ENCODE peak calls at places on chromosome 1, in ten cellular contexts. One of them, this sample, is unnamed.
A peak's percentile ranks its signal among the peaks of the same experiment; 100 is the strongest.

GRCh38 chr1:241770115-241770514 is 77.9 kb upstream of the EXO1 start:
- DNase-seq in neuronal stem cell: no peak
- DNase-seq in HuH-7.5: no peak
- DNase-seq in germinal center: no peak
- DNase-seq in SHP77: no peak
- DNase-seq in Caki2: no peak
- DNase-seq in endodermal cell: no peak
- DNase-seq in KG1: no peak
- DNase-seq in endothelial cell: no peak
- DNase-seq in naive B cell: no peak
- DNase-seq in this sample: no peak

GRCh38 chr1:14366361-14367018 is 232.0 kb upstream of the KAZN start:
- DNase-seq in KG1: no peak
- DNase-seq in endothelial cell: peak; percentile 6
- DNase-seq in Caki2: no peak
- DNase-seq in germinal center: no peak
- DNase-seq in endodermal cell: peak; percentile 81
- DNase-seq in HuH-7.5: no peak
- DNase-seq in naive B cell: no peak
- DNase-seq in neuronal stem cell: no peak
- DNase-seq in SHP77: peak; percentile 45
- DNase-seq in this sample: no peak

GRCh38 chr1:94614980-94615379 is 73.4 kb upstream of the F3 start:
- DNase-seq in germinal center: no peak
- DNase-seq in Caki2: no peak
- DNase-seq in endothelial cell: no peak
- DNase-seq in endodermal cell: peak; percentile 42
- DNase-seq in SHP77: no peak
- DNase-seq in KG1: no peak
- DNase-seq in HuH-7.5: no peak
- DNase-seq in naive B cell: no peak
- DNase-seq in neuronal stem cell: no peak
- DNase-seq in this sample: no peak

GRCh38 chr1:16324456-16324890 is 27.8 kb downstream of the FBXO42 start:
- DNase-seq in naive B cell: no peak
- DNase-seq in HuH-7.5: no peak
- DNase-seq in SHP77: no peak
- DNase-seq in neuronal stem cell: no peak
- DNase-seq in germinal center: no peak
- DNase-seq in endodermal cell: no peak
- DNase-seq in KG1: no peak
- DNase-seq in Caki2: peak; percentile 30
- DNase-seq in endothelial cell: no peak
- DNase-seq in this sample: no peak

GRCh38 chr1:230356190-230356589 is 69.9 kb downstream of the PGBD5 start:
- DNase-seq in endothelial cell: no peak
- DNase-seq in SHP77: no peak
- DNase-seq in HuH-7.5: no peak
- DNase-seq in KG1: no peak
- DNase-seq in Caki2: no peak
- DNase-seq in germinal center: no peak
- DNase-seq in endodermal cell: no peak
- DNase-seq in naive B cell: no peak
- DNase-seq in neuronal stem cell: no peak
- DNase-seq in this sample: no peak

GRCh38 chr1:115647507-115647906 is 5.7 kb downstream of the VANGL1 start:
- DNase-seq in neuronal stem cell: no peak
- DNase-seq in endodermal cell: peak; percentile 54
- DNase-seq in KG1: no peak
- DNase-seq in SHP77: no peak
- DNase-seq in Caki2: no peak
- DNase-seq in HuH-7.5: no peak
- DNase-seq in naive B cell: no peak
- DNase-seq in endothelial cell: no peak
- DNase-seq in germinal center: no peak
- DNase-seq in this sample: no peak

GRCh38 chr1:164638506-164639202 is 79.7 kb downstream of the PBX1 start:
- DNase-seq in SHP77: no peak
- DNase-seq in naive B cell: no peak
- DNase-seq in germinal center: no peak
- DNase-seq in KG1: no peak
- DNase-seq in Caki2: no peak
- DNase-seq in neuronal stem cell: no peak
- DNase-seq in HuH-7.5: no peak
- DNase-seq in endothelial cell: no peak
- DNase-seq in endodermal cell: peak; percentile 56
- DNase-seq in this sample: no peak

GRCh38 chr1:85259866-85260345 is 444 bp upstream of the C1orf52 start:
- DNase-seq in endodermal cell: no peak
- DNase-seq in SHP77: no peak
- DNase-seq in germinal center: no peak
- DNase-seq in Caki2: no peak
- DNase-seq in neuronal stem cell: no peak
- DNase-seq in HuH-7.5: no peak
- DNase-seq in endothelial cell: no peak
- DNase-seq in naive B cell: no peak
- DNase-seq in KG1: no peak
- DNase-seq in this sample: no peak

GRCh38 chr1:1038694-1039093 is 18.8 kb downstream of the AGRN start:
- DNase-seq in naive B cell: peak; percentile 40
- DNase-seq in neuronal stem cell: no peak
- DNase-seq in SHP77: no peak
- DNase-seq in endothelial cell: no peak
- DNase-seq in germinal center: no peak
- DNase-seq in HuH-7.5: no peak
- DNase-seq in KG1: no peak
- DNase-seq in endodermal cell: no peak
- DNase-seq in Caki2: no peak
- DNase-seq in this sample: no peak

GRCh38 chr1:182841368-182841988 is 2.3 kb downstream of the DHX9 start:
- DNase-seq in endothelial cell: no peak
- DNase-seq in HuH-7.5: no peak
- DNase-seq in germinal center: peak; percentile 16
- DNase-seq in neuronal stem cell: no peak
- DNase-seq in naive B cell: no peak
- DNase-seq in Caki2: peak; percentile 89
- DNase-seq in SHP77: no peak
- DNase-seq in KG1: no peak
- DNase-seq in endodermal cell: no peak
- DNase-seq in this sample: no peak

GRCh38 chr1:18815203-18815531 is 44.3 kb downstream of the TAS1R2 start:
- DNase-seq in naive B cell: no peak
- DNase-seq in endothelial cell: no peak
- DNase-seq in neuronal stem cell: no peak
- DNase-seq in endodermal cell: no peak
- DNase-seq in KG1: no peak
- DNase-seq in Caki2: no peak
- DNase-seq in germinal center: no peak
- DNase-seq in SHP77: no peak
- DNase-seq in HuH-7.5: no peak
- DNase-seq in this sample: no peak

GRCh38 chr1:230375795-230376194 is 50.3 kb downstream of the PGBD5 start:
- DNase-seq in Caki2: no peak
- DNase-seq in endothelial cell: no peak
- DNase-seq in germinal center: no peak
- DNase-seq in KG1: no peak
- DNase-seq in SHP77: no peak
- DNase-seq in naive B cell: no peak
- DNase-seq in neuronal stem cell: no peak
- DNase-seq in HuH-7.5: no peak
- DNase-seq in endodermal cell: no peak
- DNase-seq in this sample: no peak

GRCh38 chr1:29684141-29684540 is 447.8 kb downstream of the PTPRU start:
- DNase-seq in endothelial cell: no peak
- DNase-seq in Caki2: no peak
- DNase-seq in germinal center: no peak
- DNase-seq in SHP77: no peak
- DNase-seq in naive B cell: no peak
- DNase-seq in neuronal stem cell: no peak
- DNase-seq in endodermal cell: peak; percentile 20
- DNase-seq in HuH-7.5: no peak
- DNase-seq in KG1: no peak
- DNase-seq in this sample: no peak

GRCh38 chr1:224411766-224412165 is 22.8 kb downstream of the WDR26 start:
- DNase-seq in KG1: no peak
- DNase-seq in neuronal stem cell: no peak
- DNase-seq in HuH-7.5: no peak
- DNase-seq in endothelial cell: no peak
- DNase-seq in endodermal cell: no peak
- DNase-seq in Caki2: peak; percentile 30
- DNase-seq in SHP77: no peak
- DNase-seq in naive B cell: no peak
- DNase-seq in germinal center: no peak
- DNase-seq in this sample: no peak

GRCh38 chr1:243756529-243756928 is 93.5 kb downstream of the AKT3 start:
- DNase-seq in germinal center: no peak
- DNase-seq in HuH-7.5: no peak
- DNase-seq in Caki2: no peak
- DNase-seq in endodermal cell: no peak
- DNase-seq in neuronal stem cell: no peak
- DNase-seq in naive B cell: no peak
- DNase-seq in SHP77: no peak
- DNase-seq in KG1: no peak
- DNase-seq in endothelial cell: no peak
- DNase-seq in this sample: no peak

GRCh38 chr1:22179197-22179803 is 36.4 kb upstream of the WNT4 start:
- DNase-seq in endodermal cell: no peak
- DNase-seq in HuH-7.5: no peak
- DNase-seq in SHP77: no peak
- DNase-seq in neuronal stem cell: no peak
- DNase-seq in KG1: no peak
- DNase-seq in naive B cell: no peak
- DNase-seq in endothelial cell: no peak
- DNase-seq in germinal center: no peak
- DNase-seq in Caki2: no peak
- DNase-seq in this sample: no peak